ENCODE peak calls at places on chromosome 14, in seven cellular contexts. W is SK-N-SH, S is prostate gland, F is cardiac muscle cell, I is ovary, Q is A549, V is Peyer's patch. U is an unnamed sample.

GRCh38 chr14:91413547-91414474 is 3.8 kb downstream of the CCDC88C start:
- DNase-seq in W (no peak), S (peak; percentile 72), F (no peak), I (no peak), Q (no peak), V (peak; percentile 89), U (peak; percentile 80)

GRCh38 chr14:91835920-91836843 is 31.2 kb downstream of the TC2N start:
- DNase-seq in W (peak; percentile 33), S (peak; percentile 95), F (peak; percentile 86), I (peak; percentile 85), Q (peak; percentile 76), V (peak; percentile 96), U (peak; percentile 92)

GRCh38 chr14:58628381-58628780 is 9.4 kb upstream of the DACT1 start:
- DNase-seq in W (no peak), S (no peak), F (peak; percentile 41), I (no peak), Q (no peak), V (no peak), U (no peak)

GRCh38 chr14:100076133-100076532 is 10.9 kb downstream of the EVL start:
- DNase-seq in W (no peak), S (no peak), F (no peak), I (no peak), Q (peak; percentile 45), V (no peak), U (no peak)

GRCh38 chr14:64801800-64802199 is 77.9 kb downstream of the SPTB start:
- DNase-seq in W (peak; percentile 78), S (no peak), F (peak; percentile 49), I (no peak), Q (peak; percentile 43), V (no peak), U (no peak)

GRCh38 chr14:64663174-64663573 is 41.0 kb upstream of the PLEKHG3 start:
- DNase-seq in W (no peak), S (no peak), F (no peak), I (no peak), Q (no peak), V (no peak), U (no peak)

GRCh38 chr14:99234982-99235491 is 37.0 kb downstream of the BCL11B start:
- DNase-seq in W (no peak), S (no peak), F (peak; percentile 60), I (no peak), Q (no peak), V (no peak), U (no peak)

GRCh38 chr14:69804902-69805301 is 7.9 kb upstream of the SLC10A1 start:
- DNase-seq in W (no peak), S (no peak), F (no peak), I (no peak), Q (no peak), V (no peak), U (no peak)

GRCh38 chr14:55129428-55130193 is 559 bp downstream of the LGALS3 start:
- DNase-seq in W (peak; percentile 81), S (peak; percentile 53), F (peak; percentile 51), I (peak; percentile 73), Q (peak; percentile 72), V (peak; percentile 76), U (peak; percentile 59)

GRCh38 chr14:77372304-77372841 is 4.5 kb downstream of the TMED8 start:
- DNase-seq in W (no peak), S (no peak), F (peak; percentile 18), I (no peak), Q (no peak), V (no peak), U (no peak)

GRCh38 chr14:24367506-24368214 is at the start of gene NFATC4:
- DNase-seq in W (peak; percentile 88), S (peak; percentile 56), F (peak; percentile 93), I (peak; percentile 95), Q (peak; percentile 61), V (peak; percentile 85), U (peak; percentile 84)

GRCh38 chr14:53109028-53109687 is 44.0 kb downstream of the DDHD1 start:
- DNase-seq in W (no peak), S (no peak), F (no peak), I (no peak), Q (no peak), V (peak; percentile 73), U (peak; percentile 35)

GRCh38 chr14:100275214-100275613 is 31.0 kb downstream of the SLC25A29 start:
- DNase-seq in W (no peak), S (no peak), F (no peak), I (no peak), Q (no peak), V (no peak), U (no peak)

DNA sequence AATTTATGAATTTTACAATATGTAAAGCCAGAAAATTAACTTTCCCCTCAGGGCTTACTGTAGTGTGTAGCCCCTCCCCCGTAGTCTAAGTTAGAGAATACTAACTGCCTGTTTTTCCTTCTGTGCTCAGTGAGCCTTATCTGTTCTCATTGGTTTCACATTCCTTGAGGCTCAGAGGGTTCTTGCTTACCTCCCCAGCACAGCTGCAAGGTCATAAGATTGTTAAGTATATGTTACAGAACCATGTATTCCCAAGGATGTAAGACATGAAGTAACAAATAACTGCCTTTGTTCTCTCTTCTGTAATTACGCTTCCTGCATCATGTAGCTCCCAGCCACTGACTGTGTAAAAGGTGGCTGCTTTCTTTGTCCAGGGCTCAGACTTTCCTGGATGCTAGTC is 1351.1 kb downstream of the TMEM121 start:
- DNase-seq in W (no peak), S (no peak), F (no peak), I (no peak), Q (no peak), V (no peak), U (no peak)
- TF ChIP-seq CTCF in W (no peak), S (no peak), F (no peak), I (no peak), Q (no peak), V (no peak), U (no peak)

GRCh38 chr14:102951034-102951433 is 28.6 kb downstream of the AMN start:
- DNase-seq in W (no peak), S (no peak), F (no peak), I (no peak), Q (no peak), V (no peak), U (no peak)

GRCh38 chr14:102949801-102950451 is 27.5 kb downstream of the AMN start:
- DNase-seq in W (no peak), S (peak; percentile 80), F (no peak), I (no peak), Q (no peak), V (no peak), U (no peak)

GRCh38 chr14:102949062-102949800 is 26.8 kb downstream of the AMN start:
- DNase-seq in W (no peak), S (no peak), F (no peak), I (no peak), Q (peak; percentile 35), V (peak; percentile 86), U (peak; percentile 48)

GRCh38 chr14:102947321-102948103 is 25.0 kb downstream of the AMN start:
- DNase-seq in W (no peak), S (no peak), F (no peak), I (no peak), Q (no peak), V (no peak), U (no peak)

GRCh38 chr14:102948698-102949061 is 26.2 kb downstream of the AMN start:
- DNase-seq in W (no peak), S (no peak), F (no peak), I (no peak), Q (no peak), V (no peak), U (no peak)
- H3K27ac ChIP-seq in W (no peak overlapping the region), S (no peak overlapping the region), F (no peak overlapping the region), I (no peak overlapping the region), Q (no peak overlapping the region), V (no peak overlapping the region), U (no peak overlapping the region)

DNA sequence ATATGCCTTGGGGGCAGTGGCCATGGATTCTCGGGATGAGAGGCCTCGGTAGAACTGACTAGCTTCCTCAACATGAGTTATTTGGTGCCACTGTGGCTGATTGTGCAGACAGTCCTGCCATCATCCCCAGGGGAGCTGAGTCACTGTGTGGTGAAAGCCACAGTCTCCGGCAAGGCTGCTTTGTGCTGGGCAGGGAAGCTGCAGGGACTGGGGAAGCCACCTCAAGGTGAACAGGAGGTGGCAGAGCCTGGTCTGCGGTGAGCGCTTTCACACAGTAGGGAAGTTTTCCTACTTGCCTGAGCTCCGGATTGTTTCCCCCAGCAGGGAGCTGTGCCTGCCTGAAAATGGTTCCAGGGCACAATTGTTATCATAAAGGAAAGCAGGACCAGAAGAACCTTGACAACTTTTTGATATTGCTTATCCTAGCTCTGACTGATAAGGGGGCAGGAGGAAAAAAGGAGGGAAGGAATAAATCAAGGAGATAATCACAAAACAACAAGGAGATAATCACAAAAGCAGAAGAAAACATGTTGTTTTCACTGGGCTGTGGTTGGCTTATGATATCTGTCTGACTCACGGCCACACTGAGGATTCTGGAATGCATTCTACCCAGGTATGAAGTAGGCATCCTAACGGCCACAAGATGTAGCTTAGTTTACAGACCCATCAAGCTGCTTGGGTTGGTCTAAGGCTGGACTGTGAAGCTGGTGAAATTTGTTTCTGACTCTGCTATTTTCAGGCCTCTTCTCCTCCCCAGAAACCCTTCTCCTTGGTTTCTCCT is 32.2 kb upstream of the GNG2 start:
- DNase-seq in W (no peak), S (no peak), F (no peak), I (no peak), Q (peak; percentile 31), V (peak; percentile 87), U (peak; percentile 34)
- TF ChIP-seq CTCF in W (no peak), S (no peak), F (no peak), I (no peak), Q (no peak), V (no peak), U (no peak)

GRCh38 chr14:50792634-50793068 is 38.3 kb downstream of the NIN start:
- DNase-seq in W (no peak), S (no peak), F (no peak), I (no peak), Q (no peak), V (no peak), U (no peak)
- H3K27ac ChIP-seq in W (no peak overlapping the region), S (no peak overlapping the region), F (no peak overlapping the region), I (no peak overlapping the region), Q (no peak overlapping the region), V (no peak overlapping the region), U (no peak overlapping the region)

GRCh38 chr14:48970995-48971394 is 615.2 kb downstream of the RPS29 start:
- DNase-seq in W (peak; percentile 2), S (no peak), F (no peak), I (no peak), Q (no peak), V (no peak), U (no peak)
- TF ChIP-seq CTCF in W (no peak), S (no peak), F (no peak), I (no peak), Q (no peak), V (no peak), U (no peak)

GRCh38 chr14:32022938-32023466 is 54.1 kb upstream of the ARHGAP5 start:
- DNase-seq in W (no peak), S (peak; percentile 28), F (no peak), I (no peak), Q (no peak), V (no peak), U (no peak)
- H3K27ac ChIP-seq in W (no peak overlapping the region), S (peak overlapping the region; percentile 61), F (no peak overlapping the region), I (no peak overlapping the region), Q (no peak overlapping the region), V (no peak overlapping the region), U (no peak overlapping the region)

DNA sequence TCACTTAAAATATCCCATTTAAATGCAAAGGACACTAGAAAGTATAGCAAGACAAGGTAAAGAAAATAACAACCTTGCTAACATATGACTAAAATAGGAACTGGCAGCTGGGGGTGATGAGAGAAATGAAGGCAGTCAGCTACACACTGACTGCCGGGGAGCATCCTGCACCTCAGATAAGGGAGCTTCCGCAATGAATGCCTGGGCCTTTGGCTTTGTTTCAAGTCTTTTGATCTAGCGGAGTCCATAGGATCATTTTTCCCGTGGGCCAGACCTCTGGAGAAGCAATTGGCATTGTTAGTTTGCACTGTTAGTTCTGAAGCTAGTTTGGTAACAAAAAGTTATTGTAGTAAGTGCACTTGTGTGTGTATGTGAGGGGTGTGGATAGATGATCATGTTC is 639.9 kb downstream of the DIO2 start:
- DNase-seq in W (no peak), S (no peak), F (peak; percentile 72), I (no peak), Q (no peak), V (no peak), U (no peak)
- TF ChIP-seq CTCF in W (no peak), S (no peak), F (no peak), I (no peak), Q (no peak), V (no peak), U (no peak)